ENCODE peak calls at places on chromosomes 3 and 15, in seven cellular contexts. Q, P, L, S, J, C and X are unnamed samples.
A peak's percentile ranks its signal among the peaks of the same experiment; 100 is the strongest.

GRCh38 chr15:59691194-59691805 is 2.2 kb upstream of the BNIP2 start:
- DNase-seq in Q (no peak), P (peak; percentile 67), L (peak; percentile 42), S (peak; percentile 56), J (peak; percentile 65), C (peak; percentile 45), X (peak; percentile 24)

GRCh38 chr15:29086001-29086400 is 183.6 kb downstream of the NSMCE3 start:
- DNase-seq in Q (no peak), P (no peak), L (no peak), S (no peak), J (no peak), C (no peak), X (no peak)

GRCh38 chr3:120203016-120203415 is 82.0 kb downstream of the GPR156 start:
- DNase-seq in Q (no peak), P (no peak), L (peak; percentile 85), S (no peak), J (peak; percentile 80), C (peak; percentile 56), X (no peak)

GRCh38 chr15:56442354-56442753 is 22.6 kb downstream of the MNS1 start:
- DNase-seq in Q (no peak), P (no peak), L (no peak), S (no peak), J (no peak), C (no peak), X (no peak)

GRCh38 chr15:43911235-43911661 is 84.4 kb downstream of the WDR76 start:
- DNase-seq in Q (peak; percentile 76), P (no peak), L (peak; percentile 100), S (peak; percentile 96), J (no peak), C (no peak), X (no peak)

GRCh38 chr3:55000546-55000945 is 72.7 kb upstream of the LRTM1 start:
- DNase-seq in Q (no peak), P (no peak), L (peak; percentile 82), S (peak; percentile 94), J (no peak), C (no peak), X (no peak)

GRCh38 chr15:69615756-69616155 is 163.1 kb downstream of the RPLP1 start:
- DNase-seq in Q (no peak), P (no peak), L (no peak), S (no peak), J (no peak), C (no peak), X (no peak)

GRCh38 chr3:103025880-103026279 is 591.1 kb downstream of the ZPLD1 start:
- DNase-seq in Q (no peak), P (no peak), L (no peak), S (no peak), J (no peak), C (no peak), X (no peak)

GRCh38 chr15:63504979-63505841 is 817 bp downstream of the USP3 start:
- DNase-seq in Q (peak; percentile 50), P (peak; percentile 55), L (no peak), S (peak; percentile 70), J (peak; percentile 71), C (peak; percentile 58), X (peak; percentile 62)

GRCh38 chr3:10725067-10725466 is 91.0 kb upstream of the SLC6A11 start:
- DNase-seq in Q (no peak), P (no peak), L (no peak), S (no peak), J (no peak), C (no peak), X (no peak)

GRCh38 chr3:130905551-130905950 is 11.7 kb downstream of the ATP2C1 start:
- DNase-seq in Q (no peak), P (no peak), L (no peak), S (no peak), J (no peak), C (no peak), X (peak; percentile 62)

GRCh38 chr3:42090973-42091731 is at the start of gene TRAK1:
- DNase-seq in Q (peak; percentile 44), P (no peak), L (peak; percentile 73), S (peak; percentile 94), J (no peak), C (no peak), X (no peak)

GRCh38 chr3:45690331-45691035 is 1.3 kb downstream of the SACM1L start:
- DNase-seq in Q (no peak), P (no peak), L (no peak), S (no peak), J (peak; percentile 51), C (no peak), X (peak; percentile 35)

GRCh38 chr15:60392601-60392985 is 5.2 kb downstream of the ANXA2 start:
- DNase-seq in Q (no peak), P (peak; percentile 43), L (peak; percentile 81), S (peak; percentile 83), J (no peak), C (no peak), X (no peak)

GRCh38 chr3:48504051-48504946 is at the start of gene SHISA5:
- DNase-seq in Q (peak; percentile 62), P (peak; percentile 59), L (peak; percentile 59), S (peak; percentile 93), J (no peak), C (peak; percentile 88), X (no peak)

GRCh38 chr3:69086133-69086722 is 1.5 kb downstream of the ARL6IP5 start:
- DNase-seq in Q (peak; percentile 77), P (peak; percentile 59), L (peak; percentile 91), S (peak; percentile 95), J (peak; percentile 85), C (peak; percentile 91), X (no peak)

GRCh38 chr15:48634934-48635333 is 10.6 kb downstream of the FBN1 start:
- DNase-seq in Q (no peak), P (no peak), L (no peak), S (peak; percentile 56), J (no peak), C (no peak), X (no peak)

GRCh38 chr15:55741592-55742497 is 1.1 kb downstream of the PRTG start:
- DNase-seq in Q (no peak), P (no peak), L (no peak), S (peak; percentile 51), J (no peak), C (no peak), X (no peak)

GRCh38 chr3:195767792-195768191 is 43.9 kb downstream of the MUC4 start:
- DNase-seq in Q (no peak), P (no peak), L (no peak), S (no peak), J (no peak), C (no peak), X (no peak)

GRCh38 chr3:56923546-56924224 is 121.9 kb upstream of the ARHGEF3 start:
- DNase-seq in Q (no peak), P (peak; percentile 71), L (no peak), S (no peak), J (no peak), C (peak; percentile 52), X (no peak)

GRCh38 chr15:83119968-83120581 is 12.6 kb downstream of the TM6SF1 start:
- DNase-seq in Q (no peak), P (no peak), L (no peak), S (no peak), J (no peak), C (no peak), X (no peak)

GRCh38 chr3:61943975-61944374 is 382.6 kb downstream of the PTPRG start:
- DNase-seq in Q (no peak), P (no peak), L (no peak), S (no peak), J (no peak), C (no peak), X (no peak)

GRCh38 chr3:24258260-24258659 is 236.4 kb downstream of the THRB start:
- DNase-seq in Q (no peak), P (no peak), L (no peak), S (no peak), J (no peak), C (no peak), X (no peak)

GRCh38 chr3:126515066-126515706 is 2.4 kb downstream of the UROC1 start:
- DNase-seq in Q (no peak), P (no peak), L (no peak), S (no peak), J (no peak), C (no peak), X (no peak)